ENCODE peak calls at places on chromosomes 5 and 9, in ten cellular contexts. V is CD8-positive, alpha-beta T cell; G is GM23248; J is fibroblast of pulmonary artery; C is HAP-1; H is mucosa of descending colon; A is A549; D is astrocyte; X is left ventricle myocardium inferior; S is right atrium auricular region. I is an unnamed sample.

GRCh38 chr5:120463991-120464626 is at the start of gene PRR16:
- DNase-seq in D (peak; percentile 52), C (peak; percentile 69), G (peak; percentile 93), V (no peak), J (peak; percentile 64), A (peak; percentile 40), X (peak; percentile 56), H (peak; percentile 52), S (no peak), I (peak; percentile 69)

GRCh38 chr9:20253635-20254034 is 368.7 kb downstream of the MLLT3 start:
- DNase-seq in C (no peak), D (no peak), J (no peak), A (no peak), X (no peak), G (peak; percentile 13), H (no peak), V (no peak), S (no peak), I (no peak)

GRCh38 chr5:5678909-5679308 is 256.4 kb downstream of the ICE1 start:
- DNase-seq in S (no peak), H (no peak), D (no peak), C (no peak), V (no peak), A (no peak), J (no peak), X (peak; percentile 22), G (no peak), I (peak; percentile 61)

GRCh38 chr5:132768485-132768868 is 8.6 kb downstream of the SEPTIN8 start:
- DNase-seq in D (no peak), H (no peak), V (no peak), C (no peak), S (no peak), J (no peak), G (no peak), A (no peak), X (no peak), I (no peak)

GRCh38 chr5:175243441-175243840 is 200.5 kb downstream of the DRD1 start:
- DNase-seq in J (no peak), V (no peak), D (no peak), A (no peak), C (no peak), G (no peak), X (no peak), S (no peak), H (no peak), I (no peak)

GRCh38 chr5:176739461-176740051 is 70.8 kb upstream of the UNC5A start:
- DNase-seq in G (no peak), X (no peak), J (no peak), V (no peak), A (no peak), C (no peak), S (no peak), H (no peak), D (no peak), I (no peak)

GRCh38 chr5:97980291-97980690 is 793.2 kb upstream of the RGMB start:
- DNase-seq in S (no peak), X (no peak), J (peak; percentile 65), G (no peak), C (no peak), D (no peak), A (no peak), V (no peak), H (no peak), I (no peak)

GRCh38 chr5:56638768-56639238 is 176.5 kb upstream of the MAP3K1 start:
- DNase-seq in S (no peak), X (no peak), H (no peak), V (no peak), G (no peak), D (no peak), C (no peak), A (no peak), J (no peak), I (no peak)

GRCh38 chr9:24766081-24766480 is 220.4 kb upstream of the IZUMO3 start:
- DNase-seq in S (no peak), V (no peak), X (no peak), C (no peak), A (no peak), H (no peak), D (no peak), J (no peak), G (no peak), I (no peak)

GRCh38 chr9:38087934-38088925 is 19.2 kb upstream of the SHB start:
- DNase-seq in A (peak; percentile 78), J (peak; percentile 59), X (peak; percentile 74), D (no peak), G (peak; percentile 57), S (peak; percentile 77), C (peak; percentile 52), V (peak; percentile 66), H (peak; percentile 66), I (peak; percentile 83)

GRCh38 chr9:127422787-127423186 is 1.4 kb upstream of the ZNF79 start:
- DNase-seq in C (peak; percentile 34), V (no peak), A (no peak), G (no peak), X (no peak), H (no peak), S (no peak), D (no peak), J (no peak), I (no peak)
- H3K4me3 ChIP-seq in C (peak overlapping the region; percentile 92), V (no peak overlapping the region), A (no peak overlapping the region), G (peak overlapping the region; percentile 91), X (peak overlapping the region; percentile 91), H (no peak overlapping the region), S (peak overlapping the region; percentile 89), D (peak overlapping the region; percentile 89), J (peak overlapping the region; percentile 97), I (no peak overlapping the region)

DNA sequence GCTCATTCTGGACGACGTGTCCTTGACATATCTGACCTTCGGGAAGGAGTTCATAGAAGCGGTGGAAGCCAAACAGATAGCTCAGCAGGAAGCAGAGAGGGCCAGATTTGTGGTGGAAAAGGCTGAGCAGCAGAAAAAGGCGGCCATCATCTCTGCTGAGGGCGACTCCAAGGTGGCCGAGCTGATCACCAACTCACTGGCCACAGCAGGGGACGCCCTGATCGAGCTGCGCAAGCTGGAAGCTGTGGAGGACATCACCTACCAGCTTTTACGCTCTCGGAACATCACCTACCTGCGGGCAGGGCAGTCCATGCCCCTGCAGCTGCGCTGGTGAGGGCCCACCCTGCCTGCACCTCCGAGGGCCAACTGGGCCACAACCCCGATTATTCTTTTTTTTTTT is 41.6 kb upstream of the NAA35 start:
- DNase-seq in H (no peak), J (no peak), C (no peak), X (no peak), G (no peak), S (no peak), A (no peak), D (no peak), V (no peak), I (no peak)
- H3K4me3 ChIP-seq in H (no peak overlapping the region), J (no peak overlapping the region), C (no peak overlapping the region), X (no peak overlapping the region), G (no peak overlapping the region), S (no peak overlapping the region), A (no peak overlapping the region), D (no peak overlapping the region), V (no peak overlapping the region), I (no peak overlapping the region)

DNA sequence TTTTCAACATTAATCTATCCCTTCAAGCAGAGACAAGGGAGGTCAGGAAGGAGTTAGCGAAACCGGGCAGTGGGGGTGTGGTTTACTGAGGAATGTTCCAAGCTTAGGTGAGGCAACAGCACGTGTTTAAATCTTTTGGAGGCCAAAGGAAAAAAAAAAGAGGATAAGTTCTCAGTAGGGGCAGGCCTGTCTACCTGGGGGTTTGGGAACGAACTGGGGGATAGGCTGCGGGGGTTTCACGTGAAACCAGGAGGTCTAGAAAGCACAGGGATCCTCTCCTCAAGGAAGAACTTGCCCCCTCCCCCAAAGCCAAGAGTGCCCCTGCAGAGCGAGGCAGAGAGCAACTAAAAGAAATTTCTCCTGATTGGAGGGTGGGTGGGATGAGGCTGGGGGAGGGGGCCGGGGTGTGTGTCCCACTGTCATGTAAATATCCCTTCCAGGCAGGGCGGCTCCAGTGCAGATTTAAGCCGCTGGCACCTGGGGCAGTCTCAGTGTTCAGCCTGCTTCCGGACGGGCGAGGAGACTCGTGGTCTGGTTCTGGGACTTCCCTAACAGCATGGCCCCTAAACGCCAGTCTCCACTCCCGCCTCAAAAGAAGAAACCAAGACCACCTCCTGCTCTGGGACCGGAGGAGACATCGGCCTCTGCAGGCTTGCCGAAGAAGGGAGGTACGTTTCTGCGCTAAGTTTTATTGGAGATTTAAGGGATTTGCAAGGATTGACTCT is 5.5 kb upstream of the SET start:
- DNase-seq in J (peak; percentile 82), A (peak; percentile 56), H (peak; percentile 84), D (no peak), V (peak; percentile 8), S (no peak), C (peak; percentile 96), G (peak; percentile 63), X (peak; percentile 41), I (peak; percentile 42)
- H3K4me3 ChIP-seq in J (peak overlapping the region; percentile 89), A (peak overlapping the region; percentile 69), H (peak overlapping the region; percentile 38), D (peak overlapping the region; percentile 73), V (peak overlapping the region; percentile 72), S (peak overlapping the region; percentile 60), C (peak overlapping the region; percentile 61), G (peak overlapping the region; percentile 90), X (peak overlapping the region; percentile 72), I (peak overlapping the region; percentile 75)

DNA sequence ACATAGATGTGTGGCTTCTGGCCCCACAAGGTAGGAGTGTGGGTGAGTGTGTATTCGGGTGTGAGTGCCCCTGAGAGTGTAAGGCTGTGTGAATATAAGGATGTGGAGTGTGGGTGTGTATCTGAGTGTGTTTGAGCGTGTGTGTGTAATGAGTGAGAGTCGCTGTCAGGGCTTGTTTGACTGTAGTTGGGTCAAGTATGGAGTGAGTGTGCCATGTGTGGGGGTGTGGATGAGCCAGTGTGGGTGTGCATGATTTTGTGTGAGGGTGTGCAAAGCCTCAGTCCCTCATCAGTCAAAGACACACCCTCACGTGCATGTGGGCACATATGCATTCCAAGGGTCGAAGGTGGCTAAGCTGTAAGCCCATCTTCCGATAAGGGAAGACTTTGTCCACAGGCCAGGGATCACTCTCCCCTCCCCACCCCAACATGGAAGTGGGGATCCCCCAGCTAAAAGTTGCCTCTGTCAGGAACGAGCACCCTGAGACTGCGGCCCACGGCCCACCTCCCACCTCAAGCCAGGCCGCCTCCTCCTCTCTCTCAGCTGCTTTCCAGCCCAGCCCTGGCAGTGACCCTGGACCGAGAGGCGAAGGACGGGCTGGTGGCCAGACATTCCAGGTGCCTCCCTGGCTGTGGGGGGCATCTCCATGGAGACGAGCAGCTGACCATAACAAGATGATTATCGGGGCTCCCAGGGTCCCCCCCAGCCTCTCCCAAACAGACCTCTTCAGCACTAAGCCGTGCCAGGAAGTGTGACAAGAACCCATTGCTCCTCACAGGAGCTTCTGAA is 12.9 kb downstream of the AQP3 start:
- DNase-seq in V (no peak), A (no peak), X (no peak), D (no peak), S (no peak), G (no peak), C (no peak), J (no peak), H (no peak), I (no peak)
- H3K4me3 ChIP-seq in V (no peak overlapping the region), A (no peak overlapping the region), X (no peak overlapping the region), D (no peak overlapping the region), S (no peak overlapping the region), G (no peak overlapping the region), C (no peak overlapping the region), J (no peak overlapping the region), H (no peak overlapping the region), I (no peak overlapping the region)

GRCh38 chr9:135502168-135502872 is 1.8 kb downstream of the MRPS2 start:
- DNase-seq in A (no peak), X (no peak), H (peak; percentile 42), C (no peak), V (no peak), S (no peak), G (no peak), D (no peak), J (no peak), I (peak; percentile 7)
- H3K4me3 ChIP-seq in A (peak overlapping the region; percentile 100), X (peak overlapping the region; percentile 98), H (no peak overlapping the region), C (no peak overlapping the region), V (peak overlapping the region; percentile 62), S (no peak overlapping the region), G (peak overlapping the region; percentile 96), D (peak overlapping the region; percentile 68), J (no peak overlapping the region), I (peak overlapping the region; percentile 93)